ENCODE peak calls at places on chromosomes 6 and 20, in four cellular contexts. F is stomach, V is ovary, A is heart left ventricle. W is an unnamed sample.

GRCh38 chr6:134134654-134135053 is 82.2 kb upstream of the SLC2A12 start:
- DNase-seq in F (no peak), V (no peak), A (no peak), W (no peak)

GRCh38 chr6:35371494-35372262 is 29.3 kb downstream of the PPARD start:
- DNase-seq in F (no peak), V (no peak), A (no peak), W (no peak)

GRCh38 chr6:104789770-104790190 is 69.9 kb downstream of the HACE1 start:
- DNase-seq in F (no peak), V (no peak), A (no peak), W (no peak)

GRCh38 chr6:40996591-40997247 is 42.3 kb downstream of the UNC5CL start:
- DNase-seq in F (peak), V (peak), A (no peak), W (no peak)

GRCh38 chr6:73394577-73395354 is at the start of gene DDX43:
- DNase-seq in F (no peak), V (peak), A (no peak), W (no peak)

GRCh38 chr6:149963462-149964242 is at the start of gene ULBP1:
- DNase-seq in F (peak), V (peak), A (peak), W (peak)

GRCh38 chr6:130307752-130308361 is 58.0 kb upstream of the TMEM200A start:
- DNase-seq in F (no peak), V (no peak), A (no peak), W (no peak)

GRCh38 chr20:31966991-31967655 is 828 bp upstream of the XKR7 start:
- DNase-seq in F (no peak), V (no peak), A (no peak), W (no peak)

GRCh38 chr6:22457986-22458385 is 111.4 kb upstream of the HDGFL1 start:
- DNase-seq in F (no peak), V (no peak), A (no peak), W (no peak)

GRCh38 chr20:16544949-16545348 is 28.3 kb downstream of the KIF16B start:
- DNase-seq in F (no peak), V (no peak), A (no peak), W (no peak)

GRCh38 chr20:60138263-60139127 is 180.3 kb downstream of the CDH26 start:
- DNase-seq in F (peak), V (peak), A (peak), W (no peak)

GRCh38 chr20:62806383-62807050 is 1.9 kb downstream of the OGFR start:
- DNase-seq in F (no peak), V (no peak), A (no peak), W (no peak)

GRCh38 chr6:33672808-33673207 is 38.7 kb downstream of the UQCC2 start:
- DNase-seq in F (no peak), V (peak), A (peak), W (no peak)

GRCh38 chr6:18034798-18035202 is 47.4 kb upstream of the KIF13A start:
- DNase-seq in F (no peak), V (no peak), A (no peak), W (no peak)

GRCh38 chr6:12331951-12332749 is 42.0 kb downstream of the EDN1 start:
- DNase-seq in F (peak), V (no peak), A (no peak), W (no peak)

GRCh38 chr6:47041741-47042140 is 391 bp downstream of the ADGRF1 start:
- DNase-seq in F (no peak), V (no peak), A (no peak), W (no peak)

GRCh38 chr6:157209865-157210530 is 113.3 kb downstream of the TMEM242 start:
- DNase-seq in F (no peak), V (no peak), A (no peak), W (no peak)

GRCh38 chr6:157574851-157575424 is 193.9 kb downstream of the ZDHHC14 start:
- DNase-seq in F (no peak), V (no peak), A (no peak), W (no peak)

GRCh38 chr6:161318456-161318855 is 44.6 kb upstream of the AGPAT4 start:
- DNase-seq in F (no peak), V (no peak), A (no peak), W (no peak)

DNA sequence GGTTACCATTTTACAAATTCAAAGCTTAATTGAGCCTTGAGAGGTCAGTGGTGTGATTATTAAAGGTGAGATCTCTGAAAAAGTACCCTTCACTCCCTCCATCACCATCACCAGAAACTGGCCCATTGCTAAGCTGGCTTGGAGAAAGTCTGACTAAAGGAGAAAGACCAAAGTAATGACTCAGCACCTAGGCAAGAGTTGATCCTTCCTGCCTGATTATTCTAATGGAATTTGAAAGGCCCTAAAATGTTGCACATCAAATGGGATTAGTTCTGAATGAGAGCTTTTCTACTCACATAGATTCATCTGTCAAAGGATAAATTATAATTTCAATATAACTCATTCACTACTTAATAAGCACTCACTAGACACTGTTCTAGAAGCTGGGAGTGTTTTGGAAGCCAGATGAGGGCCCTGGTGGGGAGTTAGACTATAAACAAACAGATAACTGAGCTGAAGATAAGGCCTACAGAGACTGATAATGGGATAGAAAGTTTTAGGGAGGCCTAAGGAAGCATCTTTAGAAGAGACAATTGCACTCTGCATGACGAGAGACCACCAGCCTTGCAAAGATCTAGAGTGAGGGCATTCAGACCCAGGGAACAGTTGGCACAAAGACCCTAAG is 366.7 kb downstream of the SYNE1 start:
- DNase-seq in F (no peak), V (no peak), A (no peak), W (no peak)
- TF ChIP-seq POLR2A in F (no peak), V (no peak), A (no peak), W (no peak)

GRCh38 chr6:85458782-85459181 is 8.9 kb downstream of the NT5E start:
- DNase-seq in F (no peak), V (no peak), A (no peak), W (no peak)

GRCh38 chr6:85460951-85461805 is 11.3 kb downstream of the NT5E start:
- DNase-seq in F (no peak), V (peak), A (no peak), W (no peak)

GRCh38 chr6:85459224-85459901 is 9.5 kb downstream of the NT5E start:
- DNase-seq in F (no peak), V (no peak), A (no peak), W (no peak)

GRCh38 chr6:85461806-85462185 is 11.9 kb downstream of the NT5E start:
- DNase-seq in F (no peak), V (no peak), A (no peak), W (no peak)

GRCh38 chr6:85460154-85460950 is 10.5 kb downstream of the NT5E start:
- DNase-seq in F (no peak), V (no peak), A (no peak), W (no peak)
- TF ChIP-seq POLR2A in F (no peak), V (no peak), A (no peak), W (no peak)

DNA sequence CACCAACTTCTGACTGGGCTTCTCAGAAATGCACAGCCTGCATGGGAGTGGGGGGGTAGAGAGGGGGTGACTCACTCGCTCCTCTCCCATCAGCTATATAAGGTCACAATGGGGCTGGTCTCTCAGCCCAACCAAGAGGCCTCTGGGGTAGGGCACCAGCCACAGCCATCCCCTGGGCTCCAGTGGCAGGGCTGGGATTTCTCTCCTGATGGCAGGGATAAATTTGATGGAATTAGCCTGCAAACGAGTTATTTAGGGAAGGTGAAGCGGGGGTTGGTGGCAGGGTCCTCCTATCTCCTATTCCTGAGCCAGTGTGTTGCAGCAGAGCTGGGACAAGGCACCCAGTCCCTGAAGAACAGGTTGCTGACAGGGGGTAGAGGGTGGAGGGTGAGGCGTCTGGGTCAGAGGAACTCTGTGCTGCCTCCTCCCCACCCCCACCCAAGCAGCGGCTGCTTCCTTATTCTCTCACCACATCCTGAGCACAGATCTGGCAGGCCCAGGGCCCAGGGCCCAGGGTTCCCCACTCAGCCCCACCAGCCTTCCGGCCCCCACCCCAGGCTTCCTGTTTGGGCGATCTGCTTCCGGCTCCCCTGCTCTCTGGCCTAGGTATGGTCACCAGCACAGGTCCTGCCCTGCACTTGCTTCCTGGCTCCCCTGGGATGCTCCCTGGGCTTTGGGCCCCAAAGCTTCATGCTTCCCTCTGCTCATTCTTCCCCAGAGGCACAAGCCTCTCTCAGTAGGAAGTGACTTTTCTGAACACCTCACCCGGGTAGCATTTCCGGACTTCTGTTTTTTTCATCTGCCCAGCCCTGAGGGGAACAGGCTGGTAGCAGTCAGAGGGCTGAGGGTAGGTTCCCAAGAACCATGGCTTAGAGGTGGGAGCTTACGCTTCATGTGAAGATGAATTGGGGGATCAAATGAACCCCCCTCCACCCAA is 4.0 kb downstream of the PPP1R18 start:
- DNase-seq in F (peak), V (peak), A (peak), W (peak)
- TF ChIP-seq POLR2A in F (no peak), V (no peak), A (peak), W (peak)

DNA sequence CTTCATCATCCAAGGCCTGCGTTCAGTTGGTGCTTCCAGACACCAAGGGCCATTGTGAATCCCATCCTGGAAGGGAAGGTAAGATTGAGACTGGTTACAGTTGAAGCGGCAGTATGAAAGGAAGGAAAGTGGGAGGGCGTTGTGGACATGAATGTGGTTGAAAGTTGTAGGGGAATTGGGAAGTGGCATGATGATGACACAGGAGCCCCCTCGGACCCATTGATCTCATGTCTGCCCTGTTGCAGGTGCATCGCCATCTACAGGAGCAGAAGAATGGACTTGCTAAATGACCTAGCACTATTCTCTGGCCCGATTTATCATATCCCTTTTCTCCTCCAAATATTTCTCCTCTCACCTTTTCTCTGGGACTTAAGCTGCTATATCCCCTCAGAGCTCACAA is 5.5 kb downstream of the HLA-DQA1 start:
- DNase-seq in F (no peak), V (no peak), A (no peak), W (no peak)
- TF ChIP-seq POLR2A in F (no peak), V (no peak), A (no peak), W (peak)

DNA sequence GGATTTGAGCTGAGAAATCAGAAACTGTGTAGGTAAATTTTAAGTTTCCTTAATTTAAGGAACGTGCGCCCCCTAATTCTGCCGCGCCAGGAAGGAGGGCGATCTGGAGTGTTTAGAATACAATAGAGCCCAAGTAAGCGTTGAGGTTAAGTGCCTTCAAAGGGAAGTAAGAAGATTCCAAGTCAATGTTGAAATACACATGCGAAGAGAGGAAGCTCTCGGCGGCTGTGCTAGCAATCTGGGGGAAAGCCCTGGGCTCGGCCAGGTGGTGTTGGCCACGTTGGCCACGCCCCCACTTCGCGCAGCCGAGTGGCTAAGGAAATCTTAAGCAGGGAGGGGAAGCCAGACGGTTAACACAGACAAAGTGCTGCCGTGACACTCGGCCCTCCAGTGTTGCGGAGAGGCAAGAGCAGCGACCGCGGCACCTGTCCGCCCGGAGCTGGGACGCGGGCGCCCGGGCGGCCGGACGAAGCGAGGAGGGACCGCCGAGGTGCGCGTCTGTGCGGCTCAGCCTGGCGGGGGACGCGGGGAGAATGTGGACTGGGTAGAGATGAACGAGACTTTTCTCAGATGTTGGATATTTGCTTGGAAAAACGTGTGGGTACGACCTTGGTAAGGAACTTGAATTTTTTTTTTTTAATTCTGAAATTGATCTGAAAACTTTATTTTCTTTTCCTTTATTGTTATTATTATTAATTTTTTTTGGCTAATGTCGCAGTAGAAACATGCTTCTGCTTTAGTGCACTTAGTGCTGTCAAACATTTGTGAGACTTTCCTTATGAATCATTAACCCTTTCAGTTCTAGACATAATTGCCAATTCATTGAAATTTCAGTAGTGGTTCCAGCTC is at the start of gene PRDM1:
- DNase-seq in F (peak), V (peak), A (peak), W (peak)
- TF ChIP-seq POLR2A in F (no peak), V (peak), A (peak), W (no peak)

GRCh38 chr20:38873050-38873581 is 53.1 kb upstream of the FAM83D start:
- DNase-seq in F (no peak), V (no peak), A (no peak), W (peak)

GRCh38 chr20:38877483-38877882 is 48.7 kb upstream of the FAM83D start:
- DNase-seq in F (no peak), V (no peak), A (no peak), W (no peak)

GRCh38 chr20:38874460-38875169 is 51.6 kb upstream of the FAM83D start:
- DNase-seq in F (no peak), V (no peak), A (no peak), W (no peak)

GRCh38 chr20:38872491-38873049 is 53.6 kb upstream of the FAM83D start:
- DNase-seq in F (no peak), V (no peak), A (no peak), W (no peak)

GRCh38 chr20:38875170-38875993 is 50.8 kb upstream of the FAM83D start:
- DNase-seq in F (no peak), V (no peak), A (no peak), W (peak)
- TF ChIP-seq POLR2A in F (no peak), V (no peak), A (no peak), W (peak)

GRCh38 chr6:43806041-43806757 is 36.2 kb downstream of the VEGFA start:
- DNase-seq in F (peak), V (no peak), A (no peak), W (no peak)
- TF ChIP-seq POLR2A in F (no peak), V (no peak), A (no peak), W (no peak)

DNA sequence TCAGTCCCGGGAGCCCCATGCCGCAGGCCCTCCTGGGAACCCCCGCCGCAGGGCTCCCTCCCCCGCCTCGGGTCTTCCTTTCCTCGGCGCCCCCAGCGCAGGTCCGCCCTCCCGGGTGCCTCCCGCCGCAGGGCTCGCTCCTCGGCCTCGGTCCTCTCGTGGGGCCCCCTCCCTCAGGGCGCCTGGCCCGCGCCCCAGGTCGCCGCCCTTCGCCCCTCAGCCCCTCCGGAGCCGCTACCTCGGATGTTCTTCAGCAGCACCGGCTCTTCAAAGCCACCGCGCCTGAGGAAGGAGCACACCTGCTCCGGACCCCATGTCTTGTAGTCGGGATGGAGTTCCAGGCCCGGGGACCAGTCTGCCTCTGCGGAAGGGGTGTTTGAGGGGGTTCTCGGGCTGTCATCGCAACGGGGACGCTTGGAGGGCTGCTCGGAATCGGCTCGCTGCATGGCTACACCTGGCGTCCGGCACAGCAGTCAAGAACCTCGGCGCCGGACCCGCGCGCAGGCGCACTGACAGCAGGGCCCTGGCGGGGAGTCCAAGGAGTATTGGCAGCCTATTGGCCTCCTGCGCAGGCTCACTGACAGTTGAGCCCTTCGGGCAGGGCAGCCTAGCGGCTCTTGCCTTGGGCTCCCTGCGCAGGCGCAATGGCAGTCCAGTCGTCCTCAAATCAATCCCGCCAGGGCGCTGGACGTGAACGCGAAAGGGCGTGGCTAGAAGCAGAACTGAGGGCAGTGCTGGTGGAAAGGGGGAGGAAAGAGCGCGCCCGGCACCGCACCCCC is at the start of gene SAMHD1:
- DNase-seq in F (peak), V (peak), A (peak), W (peak)
- TF ChIP-seq POLR2A in F (peak), V (peak), A (peak), W (peak)

GRCh38 chr20:46087161-46087560 is 2.6 kb downstream of the NCOA5 start:
- DNase-seq in F (no peak), V (no peak), A (no peak), W (no peak)

GRCh38 chr20:46088409-46089075 is 1.2 kb downstream of the NCOA5 start:
- DNase-seq in F (no peak), V (no peak), A (no peak), W (no peak)

GRCh38 chr20:46090095-46090388 is 280 bp upstream of the NCOA5 start:
- DNase-seq in F (no peak), V (no peak), A (no peak), W (no peak)

GRCh38 chr20:46089076-46089337 is 755 bp downstream of the NCOA5 start:
- DNase-seq in F (no peak), V (no peak), A (no peak), W (no peak)

GRCh38 chr20:46089338-46090094 is at the start of gene NCOA5:
- DNase-seq in F (peak), V (peak), A (peak), W (peak)
- TF ChIP-seq POLR2A in F (peak), V (peak), A (peak), W (peak)

W was measured in GM12891.